ENCODE peak calls at places on chromosome 1, in nine cellular contexts. One of them, this sample, is unnamed.

GRCh38 chr1:17567582-17567981 is 28.1 kb downstream of the ARHGEF10L start:
- DNase-seq in neural progenitor cell: no peak
- DNase-seq in trophoblast cell: no peak
- DNase-seq in RCC 7860: no peak
- DNase-seq in amniotic stem cell: no peak
- DNase-seq in activated CD4-positive, alpha-beta T cell treated with anti-CD3 and anti-CD28 coated beads, Interleukin-2, amount 50 U/mL, for 48 hours: no peak
- DNase-seq in EL: peak; percentile 68
- DNase-seq in cerebellar cortex: no peak
- DNase-seq in NCI-H1417: no peak
- DNase-seq in this sample: no peak

GRCh38 chr1:9785406-9785805 is 38.4 kb downstream of the CLSTN1 start:
- DNase-seq in neural progenitor cell: no peak
- DNase-seq in trophoblast cell: no peak
- DNase-seq in RCC 7860: no peak
- DNase-seq in amniotic stem cell: no peak
- DNase-seq in activated CD4-positive, alpha-beta T cell treated with anti-CD3 and anti-CD28 coated beads, Interleukin-2, amount 50 U/mL, for 48 hours: no peak
- DNase-seq in EL: no peak
- DNase-seq in cerebellar cortex: no peak
- DNase-seq in NCI-H1417: no peak
- DNase-seq in this sample: no peak

GRCh38 chr1:199303035-199303434 is 664.2 kb downstream of the PTPRC start:
- DNase-seq in neural progenitor cell: no peak
- DNase-seq in trophoblast cell: no peak
- DNase-seq in RCC 7860: no peak
- DNase-seq in amniotic stem cell: no peak
- DNase-seq in activated CD4-positive, alpha-beta T cell treated with anti-CD3 and anti-CD28 coated beads, Interleukin-2, amount 50 U/mL, for 48 hours: no peak
- DNase-seq in EL: no peak
- DNase-seq in cerebellar cortex: no peak
- DNase-seq in NCI-H1417: no peak
- DNase-seq in this sample: peak; percentile 22

GRCh38 chr1:184524248-184524647 is 137.4 kb downstream of the C1orf21 start:
- DNase-seq in neural progenitor cell: no peak
- DNase-seq in trophoblast cell: no peak
- DNase-seq in RCC 7860: no peak
- DNase-seq in amniotic stem cell: no peak
- DNase-seq in activated CD4-positive, alpha-beta T cell treated with anti-CD3 and anti-CD28 coated beads, Interleukin-2, amount 50 U/mL, for 48 hours: no peak
- DNase-seq in EL: peak; percentile 50
- DNase-seq in cerebellar cortex: no peak
- DNase-seq in NCI-H1417: no peak
- DNase-seq in this sample: no peak

GRCh38 chr1:105997516-105997915 is 1059.0 kb upstream of the PRMT6 start:
- DNase-seq in neural progenitor cell: no peak
- DNase-seq in trophoblast cell: no peak
- DNase-seq in RCC 7860: no peak
- DNase-seq in amniotic stem cell: no peak
- DNase-seq in activated CD4-positive, alpha-beta T cell treated with anti-CD3 and anti-CD28 coated beads, Interleukin-2, amount 50 U/mL, for 48 hours: no peak
- DNase-seq in EL: no peak
- DNase-seq in cerebellar cortex: no peak
- DNase-seq in NCI-H1417: no peak
- DNase-seq in this sample: no peak

GRCh38 chr1:198497326-198498220 is 42.9 kb downstream of the ATP6V1G3 start:
- DNase-seq in neural progenitor cell: no peak
- DNase-seq in trophoblast cell: peak; percentile 74
- DNase-seq in RCC 7860: peak; percentile 20
- DNase-seq in amniotic stem cell: peak; percentile 38
- DNase-seq in activated CD4-positive, alpha-beta T cell treated with anti-CD3 and anti-CD28 coated beads, Interleukin-2, amount 50 U/mL, for 48 hours: no peak
- DNase-seq in EL: peak; percentile 62
- DNase-seq in cerebellar cortex: no peak
- DNase-seq in NCI-H1417: no peak
- DNase-seq in this sample: no peak

GRCh38 chr1:114286179-114286578 is 132.5 kb upstream of the SYT6 start:
- DNase-seq in neural progenitor cell: no peak
- DNase-seq in trophoblast cell: no peak
- DNase-seq in RCC 7860: no peak
- DNase-seq in amniotic stem cell: no peak
- DNase-seq in activated CD4-positive, alpha-beta T cell treated with anti-CD3 and anti-CD28 coated beads, Interleukin-2, amount 50 U/mL, for 48 hours: no peak
- DNase-seq in EL: peak; percentile 11
- DNase-seq in cerebellar cortex: no peak
- DNase-seq in NCI-H1417: no peak
- DNase-seq in this sample: no peak

GRCh38 chr1:32872189-32872898 is 1.6 kb upstream of the FNDC5 start:
- DNase-seq in neural progenitor cell: peak; percentile 94
- DNase-seq in trophoblast cell: peak; percentile 31
- DNase-seq in RCC 7860: peak; percentile 40
- DNase-seq in amniotic stem cell: no peak
- DNase-seq in activated CD4-positive, alpha-beta T cell treated with anti-CD3 and anti-CD28 coated beads, Interleukin-2, amount 50 U/mL, for 48 hours: peak; percentile 75
- DNase-seq in EL: peak; percentile 60
- DNase-seq in cerebellar cortex: peak; percentile 85
- DNase-seq in NCI-H1417: peak; percentile 91
- DNase-seq in this sample: peak; percentile 80

GRCh38 chr1:237383825-237384612 is 342.0 kb downstream of the RYR2 start:
- DNase-seq in neural progenitor cell: no peak
- DNase-seq in trophoblast cell: no peak
- DNase-seq in RCC 7860: no peak
- DNase-seq in amniotic stem cell: no peak
- DNase-seq in activated CD4-positive, alpha-beta T cell treated with anti-CD3 and anti-CD28 coated beads, Interleukin-2, amount 50 U/mL, for 48 hours: no peak
- DNase-seq in EL: peak; percentile 2
- DNase-seq in cerebellar cortex: no peak
- DNase-seq in NCI-H1417: no peak
- DNase-seq in this sample: no peak